ENCODE peak calls at places on chromosomes 6 and 20, in ten cellular contexts. One of them, this sample, is unnamed.

GRCh38 chr20:7094438-7094997 is 327.0 kb downstream of the BMP2 start:
- DNase-seq in stimulated activated CD8-positive, alpha-beta memory T cell treated with anti-CD3 and anti-CD28 coated beads, Interleukin-4, amount 100 ng/mL, for 24 hours: no peak
- DNase-seq in iris pigment epithelial cell: peak
- DNase-seq in ACHN: peak
- DNase-seq in activated T-cell treated with anti-CD3 and anti-CD28 coated beads for 24 hours: no peak
- DNase-seq in body of pancreas: peak
- DNase-seq in T-helper 9 cell: no peak
- DNase-seq in coronary artery: no peak
- DNase-seq in HEK293T: peak
- DNase-seq in posterior vena cava: no peak
- DNase-seq in this sample: peak

GRCh38 chr20:17617212-17617867 is 47.5 kb downstream of the DSTN start:
- DNase-seq in stimulated activated CD8-positive, alpha-beta memory T cell treated with anti-CD3 and anti-CD28 coated beads, Interleukin-4, amount 100 ng/mL, for 24 hours: peak
- DNase-seq in iris pigment epithelial cell: no peak
- DNase-seq in ACHN: peak
- DNase-seq in activated T-cell treated with anti-CD3 and anti-CD28 coated beads for 24 hours: peak
- DNase-seq in body of pancreas: peak
- DNase-seq in T-helper 9 cell: peak
- DNase-seq in coronary artery: peak
- DNase-seq in HEK293T: peak
- DNase-seq in posterior vena cava: peak
- DNase-seq in this sample: peak

GRCh38 chr6:37926661-37927060 is 107.1 kb downstream of the ZFAND3 start:
- DNase-seq in stimulated activated CD8-positive, alpha-beta memory T cell treated with anti-CD3 and anti-CD28 coated beads, Interleukin-4, amount 100 ng/mL, for 24 hours: no peak
- DNase-seq in iris pigment epithelial cell: no peak
- DNase-seq in ACHN: no peak
- DNase-seq in activated T-cell treated with anti-CD3 and anti-CD28 coated beads for 24 hours: no peak
- DNase-seq in body of pancreas: no peak
- DNase-seq in T-helper 9 cell: no peak
- DNase-seq in coronary artery: no peak
- DNase-seq in HEK293T: no peak
- DNase-seq in posterior vena cava: no peak
- DNase-seq in this sample: no peak

GRCh38 chr6:157726892-157727628 is 96.0 kb upstream of the SNX9 start:
- DNase-seq in stimulated activated CD8-positive, alpha-beta memory T cell treated with anti-CD3 and anti-CD28 coated beads, Interleukin-4, amount 100 ng/mL, for 24 hours: no peak
- DNase-seq in iris pigment epithelial cell: no peak
- DNase-seq in ACHN: no peak
- DNase-seq in activated T-cell treated with anti-CD3 and anti-CD28 coated beads for 24 hours: no peak
- DNase-seq in body of pancreas: peak
- DNase-seq in T-helper 9 cell: no peak
- DNase-seq in coronary artery: no peak
- DNase-seq in HEK293T: no peak
- DNase-seq in posterior vena cava: peak
- DNase-seq in this sample: no peak

GRCh38 chr20:58688838-58689237 is 3.8 kb upstream of the NPEPL1 start:
- DNase-seq in stimulated activated CD8-positive, alpha-beta memory T cell treated with anti-CD3 and anti-CD28 coated beads, Interleukin-4, amount 100 ng/mL, for 24 hours: no peak
- DNase-seq in iris pigment epithelial cell: no peak
- DNase-seq in ACHN: no peak
- DNase-seq in activated T-cell treated with anti-CD3 and anti-CD28 coated beads for 24 hours: no peak
- DNase-seq in body of pancreas: no peak
- DNase-seq in T-helper 9 cell: no peak
- DNase-seq in coronary artery: no peak
- DNase-seq in HEK293T: no peak
- DNase-seq in posterior vena cava: no peak
- DNase-seq in this sample: no peak

GRCh38 chr20:4076671-4077070 is 61.3 kb upstream of the RNF24 start:
- DNase-seq in stimulated activated CD8-positive, alpha-beta memory T cell treated with anti-CD3 and anti-CD28 coated beads, Interleukin-4, amount 100 ng/mL, for 24 hours: no peak
- DNase-seq in iris pigment epithelial cell: peak
- DNase-seq in ACHN: peak
- DNase-seq in activated T-cell treated with anti-CD3 and anti-CD28 coated beads for 24 hours: no peak
- DNase-seq in body of pancreas: peak
- DNase-seq in T-helper 9 cell: no peak
- DNase-seq in coronary artery: no peak
- DNase-seq in HEK293T: peak
- DNase-seq in posterior vena cava: no peak
- DNase-seq in this sample: no peak

GRCh38 chr6:29917843-29918242 is 24.5 kb upstream of the HLA-A start:
- DNase-seq in stimulated activated CD8-positive, alpha-beta memory T cell treated with anti-CD3 and anti-CD28 coated beads, Interleukin-4, amount 100 ng/mL, for 24 hours: no peak
- DNase-seq in iris pigment epithelial cell: no peak
- DNase-seq in ACHN: no peak
- DNase-seq in activated T-cell treated with anti-CD3 and anti-CD28 coated beads for 24 hours: no peak
- DNase-seq in body of pancreas: no peak
- DNase-seq in T-helper 9 cell: no peak
- DNase-seq in coronary artery: no peak
- DNase-seq in HEK293T: no peak
- DNase-seq in posterior vena cava: no peak
- DNase-seq in this sample: no peak

GRCh38 chr6:53044071-53044470 is 21.1 kb upstream of the FBXO9 start:
- DNase-seq in stimulated activated CD8-positive, alpha-beta memory T cell treated with anti-CD3 and anti-CD28 coated beads, Interleukin-4, amount 100 ng/mL, for 24 hours: no peak
- DNase-seq in iris pigment epithelial cell: peak
- DNase-seq in ACHN: peak
- DNase-seq in activated T-cell treated with anti-CD3 and anti-CD28 coated beads for 24 hours: no peak
- DNase-seq in body of pancreas: no peak
- DNase-seq in T-helper 9 cell: no peak
- DNase-seq in coronary artery: no peak
- DNase-seq in HEK293T: no peak
- DNase-seq in posterior vena cava: no peak
- DNase-seq in this sample: peak

GRCh38 chr6:142675517-142675916 is 269.5 kb downstream of the HIVEP2 start:
- DNase-seq in stimulated activated CD8-positive, alpha-beta memory T cell treated with anti-CD3 and anti-CD28 coated beads, Interleukin-4, amount 100 ng/mL, for 24 hours: no peak
- DNase-seq in iris pigment epithelial cell: no peak
- DNase-seq in ACHN: no peak
- DNase-seq in activated T-cell treated with anti-CD3 and anti-CD28 coated beads for 24 hours: no peak
- DNase-seq in body of pancreas: no peak
- DNase-seq in T-helper 9 cell: no peak
- DNase-seq in coronary artery: no peak
- DNase-seq in HEK293T: no peak
- DNase-seq in posterior vena cava: no peak
- DNase-seq in this sample: no peak

GRCh38 chr6:152380993-152381898 is 255.9 kb downstream of the SYNE1 start:
- DNase-seq in stimulated activated CD8-positive, alpha-beta memory T cell treated with anti-CD3 and anti-CD28 coated beads, Interleukin-4, amount 100 ng/mL, for 24 hours: no peak
- DNase-seq in iris pigment epithelial cell: peak
- DNase-seq in ACHN: peak
- DNase-seq in activated T-cell treated with anti-CD3 and anti-CD28 coated beads for 24 hours: no peak
- DNase-seq in body of pancreas: peak
- DNase-seq in T-helper 9 cell: no peak
- DNase-seq in coronary artery: peak
- DNase-seq in HEK293T: peak
- DNase-seq in posterior vena cava: peak
- DNase-seq in this sample: peak

GRCh38 chr6:164144316-164144715 is 729.8 kb downstream of the QKI start:
- DNase-seq in stimulated activated CD8-positive, alpha-beta memory T cell treated with anti-CD3 and anti-CD28 coated beads, Interleukin-4, amount 100 ng/mL, for 24 hours: no peak
- DNase-seq in iris pigment epithelial cell: no peak
- DNase-seq in ACHN: no peak
- DNase-seq in activated T-cell treated with anti-CD3 and anti-CD28 coated beads for 24 hours: no peak
- DNase-seq in body of pancreas: no peak
- DNase-seq in T-helper 9 cell: no peak
- DNase-seq in coronary artery: no peak
- DNase-seq in HEK293T: no peak
- DNase-seq in posterior vena cava: no peak
- DNase-seq in this sample: no peak

GRCh38 chr20:51802170-51802745 is at the start of gene SALL4:
- DNase-seq in stimulated activated CD8-positive, alpha-beta memory T cell treated with anti-CD3 and anti-CD28 coated beads, Interleukin-4, amount 100 ng/mL, for 24 hours: no peak
- DNase-seq in iris pigment epithelial cell: no peak
- DNase-seq in ACHN: no peak
- DNase-seq in activated T-cell treated with anti-CD3 and anti-CD28 coated beads for 24 hours: no peak
- DNase-seq in body of pancreas: peak
- DNase-seq in T-helper 9 cell: no peak
- DNase-seq in coronary artery: no peak
- DNase-seq in HEK293T: no peak
- DNase-seq in posterior vena cava: no peak
- DNase-seq in this sample: no peak

GRCh38 chr20:40562031-40562430 is 127.0 kb downstream of the MAFB start:
- DNase-seq in stimulated activated CD8-positive, alpha-beta memory T cell treated with anti-CD3 and anti-CD28 coated beads, Interleukin-4, amount 100 ng/mL, for 24 hours: no peak
- DNase-seq in iris pigment epithelial cell: peak
- DNase-seq in ACHN: no peak
- DNase-seq in activated T-cell treated with anti-CD3 and anti-CD28 coated beads for 24 hours: no peak
- DNase-seq in body of pancreas: peak
- DNase-seq in T-helper 9 cell: no peak
- DNase-seq in coronary artery: no peak
- DNase-seq in HEK293T: no peak
- DNase-seq in posterior vena cava: no peak
- DNase-seq in this sample: peak

GRCh38 chr20:37223053-37223452 is 38.6 kb downstream of the GHRH start:
- DNase-seq in stimulated activated CD8-positive, alpha-beta memory T cell treated with anti-CD3 and anti-CD28 coated beads, Interleukin-4, amount 100 ng/mL, for 24 hours: no peak
- DNase-seq in iris pigment epithelial cell: peak
- DNase-seq in ACHN: peak
- DNase-seq in activated T-cell treated with anti-CD3 and anti-CD28 coated beads for 24 hours: no peak
- DNase-seq in body of pancreas: peak
- DNase-seq in T-helper 9 cell: no peak
- DNase-seq in coronary artery: no peak
- DNase-seq in HEK293T: no peak
- DNase-seq in posterior vena cava: no peak
- DNase-seq in this sample: peak

GRCh38 chr20:25272223-25273000 is 24.5 kb downstream of the PYGB start:
- DNase-seq in stimulated activated CD8-positive, alpha-beta memory T cell treated with anti-CD3 and anti-CD28 coated beads, Interleukin-4, amount 100 ng/mL, for 24 hours: no peak
- DNase-seq in iris pigment epithelial cell: peak
- DNase-seq in ACHN: no peak
- DNase-seq in activated T-cell treated with anti-CD3 and anti-CD28 coated beads for 24 hours: no peak
- DNase-seq in body of pancreas: no peak
- DNase-seq in T-helper 9 cell: no peak
- DNase-seq in coronary artery: no peak
- DNase-seq in HEK293T: no peak
- DNase-seq in posterior vena cava: peak
- DNase-seq in this sample: peak

GRCh38 chr6:145372671-145373123 is 362.6 kb downstream of the EPM2A start:
- DNase-seq in stimulated activated CD8-positive, alpha-beta memory T cell treated with anti-CD3 and anti-CD28 coated beads, Interleukin-4, amount 100 ng/mL, for 24 hours: no peak
- DNase-seq in iris pigment epithelial cell: peak
- DNase-seq in ACHN: peak
- DNase-seq in activated T-cell treated with anti-CD3 and anti-CD28 coated beads for 24 hours: no peak
- DNase-seq in body of pancreas: no peak
- DNase-seq in T-helper 9 cell: no peak
- DNase-seq in coronary artery: no peak
- DNase-seq in HEK293T: no peak
- DNase-seq in posterior vena cava: no peak
- DNase-seq in this sample: no peak

GRCh38 chr20:48903705-48904104 is 17.8 kb upstream of the ARFGEF2 start:
- DNase-seq in stimulated activated CD8-positive, alpha-beta memory T cell treated with anti-CD3 and anti-CD28 coated beads, Interleukin-4, amount 100 ng/mL, for 24 hours: no peak
- DNase-seq in iris pigment epithelial cell: no peak
- DNase-seq in ACHN: no peak
- DNase-seq in activated T-cell treated with anti-CD3 and anti-CD28 coated beads for 24 hours: no peak
- DNase-seq in body of pancreas: no peak
- DNase-seq in T-helper 9 cell: no peak
- DNase-seq in coronary artery: no peak
- DNase-seq in HEK293T: no peak
- DNase-seq in posterior vena cava: no peak
- DNase-seq in this sample: no peak

GRCh38 chr6:52491203-52492069 is 71.3 kb downstream of the EFHC1 start:
- DNase-seq in stimulated activated CD8-positive, alpha-beta memory T cell treated with anti-CD3 and anti-CD28 coated beads, Interleukin-4, amount 100 ng/mL, for 24 hours: no peak
- DNase-seq in iris pigment epithelial cell: peak
- DNase-seq in ACHN: no peak
- DNase-seq in activated T-cell treated with anti-CD3 and anti-CD28 coated beads for 24 hours: no peak
- DNase-seq in body of pancreas: no peak
- DNase-seq in T-helper 9 cell: no peak
- DNase-seq in coronary artery: no peak
- DNase-seq in HEK293T: no peak
- DNase-seq in posterior vena cava: no peak
- DNase-seq in this sample: no peak

GRCh38 chr6:44892579-44892978 is 435.6 kb upstream of the RUNX2 start:
- DNase-seq in stimulated activated CD8-positive, alpha-beta memory T cell treated with anti-CD3 and anti-CD28 coated beads, Interleukin-4, amount 100 ng/mL, for 24 hours: no peak
- DNase-seq in iris pigment epithelial cell: no peak
- DNase-seq in ACHN: no peak
- DNase-seq in activated T-cell treated with anti-CD3 and anti-CD28 coated beads for 24 hours: no peak
- DNase-seq in body of pancreas: no peak
- DNase-seq in T-helper 9 cell: no peak
- DNase-seq in coronary artery: no peak
- DNase-seq in HEK293T: no peak
- DNase-seq in posterior vena cava: no peak
- DNase-seq in this sample: no peak

GRCh38 chr20:23131766-23132165 is 45.6 kb upstream of the CD93 start:
- DNase-seq in stimulated activated CD8-positive, alpha-beta memory T cell treated with anti-CD3 and anti-CD28 coated beads, Interleukin-4, amount 100 ng/mL, for 24 hours: no peak
- DNase-seq in iris pigment epithelial cell: no peak
- DNase-seq in ACHN: no peak
- DNase-seq in activated T-cell treated with anti-CD3 and anti-CD28 coated beads for 24 hours: no peak
- DNase-seq in body of pancreas: no peak
- DNase-seq in T-helper 9 cell: no peak
- DNase-seq in coronary artery: peak
- DNase-seq in HEK293T: no peak
- DNase-seq in posterior vena cava: no peak
- DNase-seq in this sample: no peak

GRCh38 chr6:82525775-82526515 is 162.3 kb downstream of the TPBG start:
- DNase-seq in stimulated activated CD8-positive, alpha-beta memory T cell treated with anti-CD3 and anti-CD28 coated beads, Interleukin-4, amount 100 ng/mL, for 24 hours: no peak
- DNase-seq in iris pigment epithelial cell: no peak
- DNase-seq in ACHN: no peak
- DNase-seq in activated T-cell treated with anti-CD3 and anti-CD28 coated beads for 24 hours: no peak
- DNase-seq in body of pancreas: no peak
- DNase-seq in T-helper 9 cell: no peak
- DNase-seq in coronary artery: no peak
- DNase-seq in HEK293T: no peak
- DNase-seq in posterior vena cava: no peak
- DNase-seq in this sample: no peak

GRCh38 chr6:36757206-36757605 is 59.6 kb downstream of the RAB44 start:
- DNase-seq in stimulated activated CD8-positive, alpha-beta memory T cell treated with anti-CD3 and anti-CD28 coated beads, Interleukin-4, amount 100 ng/mL, for 24 hours: no peak
- DNase-seq in iris pigment epithelial cell: no peak
- DNase-seq in ACHN: no peak
- DNase-seq in activated T-cell treated with anti-CD3 and anti-CD28 coated beads for 24 hours: no peak
- DNase-seq in body of pancreas: no peak
- DNase-seq in T-helper 9 cell: peak
- DNase-seq in coronary artery: no peak
- DNase-seq in HEK293T: no peak
- DNase-seq in posterior vena cava: no peak
- DNase-seq in this sample: no peak

GRCh38 chr20:2631228-2631627 is 21.2 kb upstream of the NOP56 start:
- DNase-seq in stimulated activated CD8-positive, alpha-beta memory T cell treated with anti-CD3 and anti-CD28 coated beads, Interleukin-4, amount 100 ng/mL, for 24 hours: no peak
- DNase-seq in iris pigment epithelial cell: peak
- DNase-seq in ACHN: peak
- DNase-seq in activated T-cell treated with anti-CD3 and anti-CD28 coated beads for 24 hours: no peak
- DNase-seq in body of pancreas: no peak
- DNase-seq in T-helper 9 cell: no peak
- DNase-seq in coronary artery: no peak
- DNase-seq in HEK293T: no peak
- DNase-seq in posterior vena cava: no peak
- DNase-seq in this sample: no peak

GRCh38 chr6:39335780-39336541 is 13.5 kb upstream of the KCNK16 start:
- DNase-seq in stimulated activated CD8-positive, alpha-beta memory T cell treated with anti-CD3 and anti-CD28 coated beads, Interleukin-4, amount 100 ng/mL, for 24 hours: no peak
- DNase-seq in iris pigment epithelial cell: no peak
- DNase-seq in ACHN: no peak
- DNase-seq in activated T-cell treated with anti-CD3 and anti-CD28 coated beads for 24 hours: no peak
- DNase-seq in body of pancreas: no peak
- DNase-seq in T-helper 9 cell: no peak
- DNase-seq in coronary artery: no peak
- DNase-seq in HEK293T: no peak
- DNase-seq in posterior vena cava: no peak
- DNase-seq in this sample: no peak

GRCh38 chr6:126614642-126615504 is 275.0 kb downstream of the CENPW start:
- DNase-seq in stimulated activated CD8-positive, alpha-beta memory T cell treated with anti-CD3 and anti-CD28 coated beads, Interleukin-4, amount 100 ng/mL, for 24 hours: no peak
- DNase-seq in iris pigment epithelial cell: no peak
- DNase-seq in ACHN: no peak
- DNase-seq in activated T-cell treated with anti-CD3 and anti-CD28 coated beads for 24 hours: no peak
- DNase-seq in body of pancreas: no peak
- DNase-seq in T-helper 9 cell: no peak
- DNase-seq in coronary artery: no peak
- DNase-seq in HEK293T: no peak
- DNase-seq in posterior vena cava: no peak
- DNase-seq in this sample: no peak

GRCh38 chr20:62885046-62885445 is 23.4 kb upstream of the TCFL5 start:
- DNase-seq in stimulated activated CD8-positive, alpha-beta memory T cell treated with anti-CD3 and anti-CD28 coated beads, Interleukin-4, amount 100 ng/mL, for 24 hours: no peak
- DNase-seq in iris pigment epithelial cell: no peak
- DNase-seq in ACHN: no peak
- DNase-seq in activated T-cell treated with anti-CD3 and anti-CD28 coated beads for 24 hours: no peak
- DNase-seq in body of pancreas: no peak
- DNase-seq in T-helper 9 cell: no peak
- DNase-seq in coronary artery: no peak
- DNase-seq in HEK293T: no peak
- DNase-seq in posterior vena cava: no peak
- DNase-seq in this sample: no peak

GRCh38 chr6:55636406-55637102 is 57.6 kb upstream of the HMGCLL1 start:
- DNase-seq in stimulated activated CD8-positive, alpha-beta memory T cell treated with anti-CD3 and anti-CD28 coated beads, Interleukin-4, amount 100 ng/mL, for 24 hours: no peak
- DNase-seq in iris pigment epithelial cell: peak
- DNase-seq in ACHN: no peak
- DNase-seq in activated T-cell treated with anti-CD3 and anti-CD28 coated beads for 24 hours: no peak
- DNase-seq in body of pancreas: no peak
- DNase-seq in T-helper 9 cell: no peak
- DNase-seq in coronary artery: no peak
- DNase-seq in HEK293T: no peak
- DNase-seq in posterior vena cava: no peak
- DNase-seq in this sample: no peak

GRCh38 chr6:100296810-100297544 is 167.7 kb downstream of the SIM1 start:
- DNase-seq in stimulated activated CD8-positive, alpha-beta memory T cell treated with anti-CD3 and anti-CD28 coated beads, Interleukin-4, amount 100 ng/mL, for 24 hours: no peak
- DNase-seq in iris pigment epithelial cell: peak
- DNase-seq in ACHN: no peak
- DNase-seq in activated T-cell treated with anti-CD3 and anti-CD28 coated beads for 24 hours: no peak
- DNase-seq in body of pancreas: no peak
- DNase-seq in T-helper 9 cell: no peak
- DNase-seq in coronary artery: no peak
- DNase-seq in HEK293T: no peak
- DNase-seq in posterior vena cava: no peak
- DNase-seq in this sample: no peak

This sample was measured in thyroid gland.